ENCODE peak calls at places on chromosomes 3 and 15, in four cellular contexts. N, D, H and O are unnamed samples.

GRCh38 chr3:44252332-44252731 is 10.6 kb downstream of the TOPAZ1 start:
- DNase-seq in H (no peak), D (no peak), N (no peak), O (no peak)

GRCh38 chr15:70474682-70475438 is 288.5 kb downstream of the UACA start:
- DNase-seq in H (peak; percentile 96), D (peak; percentile 81), N (no peak), O (peak; percentile 26)

GRCh38 chr15:98476559-98476958 is 171.8 kb upstream of the IGF1R start:
- DNase-seq in D (no peak), N (no peak), H (no peak), O (no peak)

GRCh38 chr15:90956551-90957104 is 1.9 kb downstream of the RCCD1 start:
- DNase-seq in D (peak; percentile 74), N (peak; percentile 24), H (peak; percentile 66), O (peak; percentile 42)

GRCh38 chr3:104102386-104102785 is 1264.3 kb upstream of the ALCAM start:
- DNase-seq in H (peak; percentile 51), D (no peak), N (no peak), O (no peak)

GRCh38 chr15:60649845-60650548 is 171.1 kb upstream of the ICE2 start:
- DNase-seq in D (no peak), N (no peak), H (no peak), O (peak; percentile 69)

GRCh38 chr15:85335193-85335939 is 45.0 kb upstream of the AKAP13 start:
- DNase-seq in H (no peak), D (no peak), N (no peak), O (no peak)

GRCh38 chr3:119783255-119783654 is 1.4 kb downstream of the NR1I2 start:
- DNase-seq in H (no peak), N (no peak), D (no peak), O (no peak)

GRCh38 chr3:19901918-19902317 is 32.1 kb downstream of the EFHB start:
- DNase-seq in N (no peak), H (no peak), D (no peak), O (no peak)

GRCh38 chr15:51912528-51912927 is 59.0 kb downstream of the LEO1 start:
- DNase-seq in H (no peak), D (no peak), N (no peak), O (no peak)

GRCh38 chr3:97979610-97980009 is 7.4 kb upstream of the RIOX2 start:
- DNase-seq in N (no peak), H (peak; percentile 4), D (no peak), O (no peak)

GRCh38 chr3:46999516-47000197 is 20.2 kb downstream of the NBEAL2 start:
- DNase-seq in H (no peak), D (no peak), N (no peak), O (no peak)

GRCh38 chr3:114417682-114418081 is 123.9 kb downstream of the TIGIT start:
- DNase-seq in H (no peak), N (no peak), D (no peak), O (no peak)

GRCh38 chr3:182947892-182948291 is 32.4 kb downstream of the DCUN1D1 start:
- DNase-seq in D (no peak), H (peak; percentile 41), N (no peak), O (no peak)

GRCh38 chr3:100634493-100635272 is 25.3 kb downstream of the ADGRG7 start:
- DNase-seq in D (no peak), N (no peak), H (peak; percentile 63), O (no peak)

GRCh38 chr3:149585401-149585726 is 72.5 kb downstream of the WWTR1 start:
- DNase-seq in D (no peak), N (no peak), H (no peak), O (no peak)
- H3K4me1 ChIP-seq in D (peaks cover 32% of the 10 kb centered on the region), N (no peaks in the 10 kb centered on the region), H (peaks cover 98% of the 10 kb centered on the region), O (no peaks in the 10 kb centered on the region)

GRCh38 chr3:16824085-16824696 is 60.6 kb upstream of the PLCL2 start:
- DNase-seq in H (no peak), N (no peak), D (no peak), O (no peak)
- H3K4me1 ChIP-seq in H (no peaks in the 10 kb centered on the region), N (peaks cover 15% of the 10 kb centered on the region), D (no peaks in the 10 kb centered on the region), O (peaks cover 17% of the 10 kb centered on the region)

DNA sequence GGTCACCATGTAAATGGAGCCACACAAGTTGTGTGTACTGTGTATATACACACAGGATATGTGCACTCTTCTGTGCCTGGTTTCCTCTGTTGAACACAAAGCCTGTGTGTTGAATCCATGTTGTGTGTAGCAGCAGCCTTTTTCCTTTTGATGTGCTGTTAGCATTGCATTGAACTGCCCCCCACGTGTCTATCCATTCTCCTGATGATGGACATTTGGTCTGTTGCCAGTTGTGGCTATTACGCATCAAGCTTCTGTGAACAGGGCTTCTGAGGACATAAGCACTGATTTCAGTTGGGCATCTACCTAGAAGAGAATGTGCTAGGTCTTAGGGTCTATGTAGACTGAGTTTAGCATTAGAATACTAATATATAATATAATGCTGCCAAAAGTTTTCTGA is 77.4 kb downstream of the LSM3 start:
- DNase-seq in D (no peak), N (no peak), H (no peak), O (no peak)
- H3K4me1 ChIP-seq in D (no peaks in the 10 kb centered on the region), N (no peaks in the 10 kb centered on the region), H (no peaks in the 10 kb centered on the region), O (no peaks in the 10 kb centered on the region)

GRCh38 chr3:194166682-194167479 is 30.9 kb downstream of the HES1 start:
- DNase-seq in D (no peak), N (no peak), H (no peak), O (no peak)
- H3K4me1 ChIP-seq in D (peaks cover 4% of the 10 kb centered on the region), N (no peaks in the 10 kb centered on the region), H (no peaks in the 10 kb centered on the region), O (no peaks in the 10 kb centered on the region)

GRCh38 chr15:96359371-96359771 is 28.9 kb downstream of the NR2F2 start:
- DNase-seq in D (no peak), H (no peak), N (no peak), O (no peak)
- H3K4me1 ChIP-seq in D (peaks cover 4% of the 10 kb centered on the region), H (peaks cover 10% of the 10 kb centered on the region), N (peaks cover 18% of the 10 kb centered on the region), O (peaks cover 7% of the 10 kb centered on the region)